ENCODE peak calls at places on chromosomes 5 and 9, in six cellular contexts. One of them, this sample, is unnamed.
A peak's percentile ranks its signal among the peaks of the same experiment; 100 is the strongest.

GRCh38 chr5:109041319-109041718 is 293.6 kb downstream of the FER start:
- DNase-seq in GM12892: no peak
- DNase-seq in GM12878: no peak
- DNase-seq in K562: no peak
- DNase-seq in H1: no peak
- DNase-seq in HepG2: no peak
- DNase-seq in this sample: no peak

GRCh38 chr5:146751781-146752401 is 126.7 kb downstream of the PPP2R2B start:
- DNase-seq in GM12892: no peak
- DNase-seq in GM12878: peak; percentile 39
- DNase-seq in K562: no peak
- DNase-seq in H1: no peak
- DNase-seq in HepG2: no peak
- DNase-seq in this sample: no peak

GRCh38 chr9:124835026-124835501 is 18.2 kb upstream of the WDR38 start:
- DNase-seq in GM12892: no peak
- DNase-seq in GM12878: no peak
- DNase-seq in K562: no peak
- DNase-seq in H1: no peak
- DNase-seq in HepG2: peak; percentile 36
- DNase-seq in this sample: no peak

GRCh38 chr5:164345173-164345572 is 839.8 kb downstream of the MAT2B start:
- DNase-seq in GM12892: no peak
- DNase-seq in GM12878: no peak
- DNase-seq in K562: no peak
- DNase-seq in H1: no peak
- DNase-seq in HepG2: no peak
- DNase-seq in this sample: no peak

GRCh38 chr9:136463578-136463977 is 19.3 kb downstream of the SEC16A start:
- DNase-seq in GM12892: no peak
- DNase-seq in GM12878: no peak
- DNase-seq in K562: no peak
- DNase-seq in H1: no peak
- DNase-seq in HepG2: no peak
- DNase-seq in this sample: no peak

GRCh38 chr5:68159251-68159951 is 56.2 kb upstream of the PIK3R1 start:
- DNase-seq in GM12892: no peak
- DNase-seq in GM12878: no peak
- DNase-seq in K562: no peak
- DNase-seq in H1: no peak
- DNase-seq in HepG2: no peak
- DNase-seq in this sample: no peak

GRCh38 chr5:67879619-67880357 is 335.8 kb upstream of the PIK3R1 start:
- DNase-seq in GM12892: no peak
- DNase-seq in GM12878: no peak
- DNase-seq in K562: no peak
- DNase-seq in H1: no peak
- DNase-seq in HepG2: peak; percentile 3
- DNase-seq in this sample: no peak

GRCh38 chr5:156479864-156480263 is 152.9 kb downstream of the SGCD start:
- DNase-seq in GM12892: no peak
- DNase-seq in GM12878: no peak
- DNase-seq in K562: no peak
- DNase-seq in H1: no peak
- DNase-seq in HepG2: no peak
- DNase-seq in this sample: no peak

GRCh38 chr5:173911623-173912022 is 23.5 kb downstream of the CPEB4 start:
- DNase-seq in GM12892: no peak
- DNase-seq in GM12878: no peak
- DNase-seq in K562: no peak
- DNase-seq in H1: no peak
- DNase-seq in HepG2: no peak
- DNase-seq in this sample: no peak
- TF ChIP-seq POLR2A in GM12892: no peak
- TF ChIP-seq POLR2A in GM12878: no peak
- TF ChIP-seq POLR2A in K562: no peak
- TF ChIP-seq POLR2A in H1: no peak
- TF ChIP-seq POLR2A in HepG2: no peak
- TF ChIP-seq POLR2A in this sample: no peak

GRCh38 chr9:21754741-21755140 is 47.7 kb upstream of the MTAP start:
- DNase-seq in GM12892: no peak
- DNase-seq in GM12878: no peak
- DNase-seq in K562: no peak
- DNase-seq in H1: no peak
- DNase-seq in HepG2: no peak
- DNase-seq in this sample: no peak
- TF ChIP-seq TAF1 in GM12892: no peak
- TF ChIP-seq TAF1 in GM12878: no peak
- TF ChIP-seq TAF1 in K562: no peak
- TF ChIP-seq TAF1 in H1: no peak
- TF ChIP-seq TAF1 in HepG2: no peak
- TF ChIP-seq TAF1 in this sample: no peak

GRCh38 chr5:176647030-176647869 is at the start of gene TSPAN17:
- DNase-seq in GM12892: peak; percentile 99
- DNase-seq in GM12878: peak; percentile 92
- DNase-seq in K562: peak; percentile 99
- DNase-seq in H1: peak; percentile 99
- DNase-seq in HepG2: peak; percentile 96
- DNase-seq in this sample: peak; percentile 100
- TF ChIP-seq POLR2A in GM12892: peak; percentile 98
- TF ChIP-seq POLR2A in GM12878: peak; percentile 97
- TF ChIP-seq POLR2A in K562: peak; percentile 89
- TF ChIP-seq POLR2A in H1: peak; percentile 93
- TF ChIP-seq POLR2A in HepG2: peak; percentile 56
- TF ChIP-seq POLR2A in this sample: peak; percentile 93

GRCh38 chr9:14865206-14865605 is 45.0 kb downstream of the FREM1 start:
- DNase-seq in GM12892: no peak
- DNase-seq in GM12878: no peak
- DNase-seq in K562: no peak
- DNase-seq in H1: no peak
- DNase-seq in HepG2: no peak
- DNase-seq in this sample: no peak
- TF ChIP-seq TAF1 in GM12892: no peak
- TF ChIP-seq TAF1 in GM12878: no peak
- TF ChIP-seq TAF1 in K562: no peak
- TF ChIP-seq TAF1 in H1: no peak
- TF ChIP-seq TAF1 in HepG2: no peak
- TF ChIP-seq TAF1 in this sample: no peak

This sample was measured in GM12891.